ENCODE peak calls at places on chromosomes 3 and 15, in six cellular contexts. I is omental fat pad, E is astrocyte of the spinal cord, A is NB4, R is brain microvascular endothelial cell, Y is kidney. L is an unnamed sample.

GRCh38 chr3:27165348-27165747 is 203.8 kb downstream of the NEK10 start:
- DNase-seq in A (no peak), I (no peak), R (peak), E (peak), Y (no peak), L (no peak)

GRCh38 chr3:1088503-1088902 is 4.3 kb upstream of the CNTN6 start:
- DNase-seq in A (no peak), E (no peak), I (no peak), Y (no peak), R (no peak), L (no peak)

GRCh38 chr3:55720614-55721013 is 233.5 kb upstream of the WNT5A start:
- DNase-seq in I (no peak), E (peak), R (peak), A (no peak), Y (no peak), L (no peak)

GRCh38 chr15:51038258-51039042 is 56.3 kb downstream of the TNFAIP8L3 start:
- DNase-seq in I (no peak), E (no peak), Y (no peak), A (no peak), R (no peak), L (no peak)

GRCh38 chr15:70559223-70559823 is 204.0 kb downstream of the UACA start:
- DNase-seq in Y (peak), I (no peak), A (peak), E (peak), R (peak), L (no peak)

GRCh38 chr3:161975201-161975600 is 478.6 kb downstream of the OTOL1 start:
- DNase-seq in Y (no peak), R (no peak), A (no peak), I (no peak), E (no peak), L (no peak)

GRCh38 chr3:110933786-110934415 is 137.7 kb upstream of the NECTIN3 start:
- DNase-seq in E (peak), A (no peak), Y (no peak), R (peak), I (no peak), L (no peak)

GRCh38 chr3:155352900-155353490 is 59.5 kb upstream of the STRIT1 start:
- DNase-seq in Y (no peak), R (no peak), I (no peak), A (peak), E (peak), L (no peak)

GRCh38 chr3:49727154-49727923 is 3.6 kb upstream of the GMPPB start:
- DNase-seq in A (no peak), E (no peak), R (no peak), I (no peak), Y (no peak), L (no peak)

GRCh38 chr3:133292251-133292650 is 107.6 kb upstream of the BFSP2 start:
- DNase-seq in A (no peak), I (no peak), E (peak), Y (no peak), R (no peak), L (no peak)
- TF ChIP-seq CTCF in A (no peak), I (no peak), E (no peak), Y (no peak), R (no peak), L (no peak)

GRCh38 chr3:24149032-24149431 is 203.9 kb downstream of the NR1D2 start:
- DNase-seq in I (no peak), R (no peak), Y (no peak), E (no peak), A (no peak), L (no peak)
- TF ChIP-seq CTCF in I (no peak), R (peak), Y (no peak), E (no peak), A (no peak), L (peak)

DNA sequence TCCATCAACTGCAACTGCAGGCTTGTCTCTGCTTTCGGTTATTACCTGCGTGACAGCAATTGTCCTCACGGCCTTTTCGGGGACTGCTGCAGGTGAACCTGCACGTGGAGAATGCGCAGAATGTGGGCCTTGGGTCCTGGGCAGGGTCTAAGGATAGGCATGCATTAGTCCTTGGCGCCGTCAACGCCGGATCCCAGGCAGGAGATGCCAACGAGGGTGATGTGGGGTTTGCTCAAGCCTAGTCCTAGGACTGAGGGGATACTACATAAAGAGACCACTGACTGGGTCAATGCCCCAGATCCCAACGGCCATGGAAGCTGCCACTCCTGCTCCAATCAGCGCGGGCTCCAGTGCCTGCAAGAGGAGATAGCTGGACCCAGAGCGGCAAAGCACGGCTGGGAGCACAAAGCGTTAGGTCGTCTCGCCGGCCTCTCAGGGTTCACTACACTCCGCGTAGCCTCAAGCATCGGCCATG is 448 bp upstream of the RBM15B start:
- DNase-seq in R (no peak), E (no peak), I (no peak), A (no peak), Y (no peak), L (no peak)
- TF ChIP-seq CTCF in R (peak), E (no peak), I (no peak), A (no peak), Y (no peak), L (no peak)

DNA sequence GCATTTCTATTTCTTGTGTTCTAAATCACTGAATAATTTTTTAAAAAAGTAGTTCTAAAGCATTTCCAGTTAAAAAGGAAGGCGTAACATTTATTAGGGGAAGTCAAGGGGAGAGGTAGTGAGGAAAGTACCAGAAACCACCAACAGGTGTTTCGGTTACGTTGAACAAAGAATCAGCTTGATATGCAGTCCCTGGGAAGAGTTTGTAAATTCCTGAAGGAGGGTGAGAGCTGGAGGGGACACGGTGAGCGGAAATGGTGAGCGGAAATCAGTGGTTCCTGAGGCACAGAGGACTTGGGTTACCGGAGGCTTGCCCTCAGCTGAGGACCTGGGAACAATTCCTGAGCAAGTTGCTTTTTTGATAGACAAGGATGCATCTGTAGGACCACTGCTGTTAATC is 17.8 kb downstream of the MAP2K1 start:
- DNase-seq in E (no peak), R (no peak), Y (no peak), A (no peak), I (no peak), L (no peak)
- TF ChIP-seq CTCF in E (no peak), R (no peak), Y (no peak), A (no peak), I (no peak), L (no peak)

DNA sequence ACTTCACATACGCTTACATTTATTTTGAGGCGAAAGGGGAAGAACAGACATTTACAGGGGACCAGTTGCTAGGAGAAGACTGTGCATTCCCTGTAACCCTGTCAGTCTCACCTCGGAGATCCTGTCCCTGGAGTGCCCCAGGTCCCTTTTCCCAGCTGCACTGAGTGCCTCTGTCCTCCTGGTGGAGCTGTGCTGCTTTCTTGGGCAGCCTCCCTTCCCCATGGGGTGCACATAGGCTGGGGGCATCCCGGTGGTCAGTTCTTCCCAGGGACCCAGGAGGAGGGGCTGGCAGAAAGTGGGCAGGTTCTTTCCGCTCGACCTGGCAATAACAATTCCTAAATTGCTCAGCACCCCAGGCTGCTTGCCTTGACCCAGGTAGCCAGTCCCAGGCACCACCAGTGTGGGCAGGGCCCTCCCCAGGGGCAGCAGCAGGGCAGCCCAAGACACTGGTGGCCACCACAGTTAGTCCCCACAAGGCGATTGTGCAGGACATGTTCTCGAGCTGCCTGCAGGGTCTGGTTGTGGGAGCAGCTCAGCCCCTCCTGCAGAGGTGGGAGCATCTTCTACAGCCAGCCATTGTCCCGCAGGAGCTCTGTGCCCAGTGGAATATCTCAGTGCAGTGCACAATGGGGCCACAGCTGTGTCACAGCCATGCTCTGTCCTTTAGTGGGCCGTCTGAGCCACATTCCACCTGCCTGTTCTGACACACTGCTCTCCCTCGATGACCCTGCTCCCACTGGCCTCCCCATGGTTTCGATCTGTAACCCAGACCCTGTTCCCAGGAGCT is 36.3 kb downstream of the APBA2 start:
- DNase-seq in I (no peak), R (no peak), Y (peak), E (no peak), A (no peak), L (no peak)
- TF ChIP-seq CTCF in I (no peak), R (peak), Y (no peak), E (peak), A (peak), L (peak)

DNA sequence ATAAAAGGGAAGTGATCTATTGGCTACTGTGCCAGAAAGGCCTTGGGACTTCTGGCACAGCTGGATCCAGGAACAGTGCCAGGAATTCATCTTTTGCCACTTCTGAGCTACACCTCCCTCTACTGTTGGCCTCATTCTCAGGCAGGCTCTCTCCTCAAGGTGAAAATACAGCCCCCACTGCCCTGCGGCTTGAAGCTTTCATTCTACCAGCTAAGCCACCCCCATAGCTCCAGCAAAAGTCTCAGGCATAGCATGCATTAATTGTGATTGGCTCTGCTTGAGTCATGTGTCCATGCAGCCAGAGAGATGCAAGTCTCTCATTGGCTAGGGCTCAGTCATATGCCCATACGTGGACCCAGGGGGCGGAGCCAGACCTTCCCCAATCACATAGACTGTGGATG is 142.4 kb downstream of the TPRA1 start:
- DNase-seq in A (no peak), Y (peak), E (no peak), I (peak), R (no peak), L (peak)
- TF ChIP-seq CTCF in A (no peak), Y (no peak), E (no peak), I (no peak), R (no peak), L (no peak)